ENCODE peak calls at places on chromosome 1, in nine cellular contexts. One of them, this sample, is unnamed.

GRCh38 chr1:22787636-22788035 is 77.0 kb downstream of the EPHB2 start:
- DNase-seq in neural crest cell: no peak
- DNase-seq in activated CD8-positive, alpha-beta T cell treated with anti-CD3 and anti-CD28 coated beads for 36 hours: no peak
- DNase-seq in spleen: no peak
- DNase-seq in cardiac fibroblast: no peak
- DNase-seq in tibial artery: no peak
- DNase-seq in fibroblast of pulmonary artery: no peak
- DNase-seq in A673: no peak
- DNase-seq in thyroid gland: peak; percentile 30
- DNase-seq in this sample: no peak

GRCh38 chr1:211639500-211640361 is 35.7 kb downstream of the NEK2 start:
- DNase-seq in neural crest cell: no peak
- DNase-seq in activated CD8-positive, alpha-beta T cell treated with anti-CD3 and anti-CD28 coated beads for 36 hours: no peak
- DNase-seq in spleen: no peak
- DNase-seq in cardiac fibroblast: peak; percentile 93
- DNase-seq in tibial artery: peak; percentile 69
- DNase-seq in fibroblast of pulmonary artery: peak; percentile 96
- DNase-seq in A673: no peak
- DNase-seq in thyroid gland: no peak
- DNase-seq in this sample: no peak

GRCh38 chr1:183106166-183106565 is 79.9 kb upstream of the LAMC2 start:
- DNase-seq in neural crest cell: no peak
- DNase-seq in activated CD8-positive, alpha-beta T cell treated with anti-CD3 and anti-CD28 coated beads for 36 hours: no peak
- DNase-seq in spleen: no peak
- DNase-seq in cardiac fibroblast: no peak
- DNase-seq in tibial artery: no peak
- DNase-seq in fibroblast of pulmonary artery: no peak
- DNase-seq in A673: no peak
- DNase-seq in thyroid gland: no peak
- DNase-seq in this sample: no peak

GRCh38 chr1:198643827-198644226 is 5.0 kb downstream of the PTPRC start:
- DNase-seq in neural crest cell: no peak
- DNase-seq in activated CD8-positive, alpha-beta T cell treated with anti-CD3 and anti-CD28 coated beads for 36 hours: no peak
- DNase-seq in spleen: no peak
- DNase-seq in cardiac fibroblast: no peak
- DNase-seq in tibial artery: no peak
- DNase-seq in fibroblast of pulmonary artery: no peak
- DNase-seq in A673: no peak
- DNase-seq in thyroid gland: no peak
- DNase-seq in this sample: no peak

GRCh38 chr1:87826639-87827345 is 498.1 kb downstream of the LMO4 start:
- DNase-seq in neural crest cell: no peak
- DNase-seq in activated CD8-positive, alpha-beta T cell treated with anti-CD3 and anti-CD28 coated beads for 36 hours: peak; percentile 2
- DNase-seq in spleen: no peak
- DNase-seq in cardiac fibroblast: peak; percentile 97
- DNase-seq in tibial artery: peak; percentile 70
- DNase-seq in fibroblast of pulmonary artery: peak; percentile 94
- DNase-seq in A673: peak; percentile 83
- DNase-seq in thyroid gland: peak; percentile 73
- DNase-seq in this sample: no peak

GRCh38 chr1:20058531-20058930 is 11.5 kb upstream of the PLA2G5 start:
- DNase-seq in neural crest cell: no peak
- DNase-seq in activated CD8-positive, alpha-beta T cell treated with anti-CD3 and anti-CD28 coated beads for 36 hours: peak; percentile 83
- DNase-seq in spleen: no peak
- DNase-seq in cardiac fibroblast: peak; percentile 78
- DNase-seq in tibial artery: no peak
- DNase-seq in fibroblast of pulmonary artery: peak; percentile 73
- DNase-seq in A673: peak; percentile 32
- DNase-seq in thyroid gland: no peak
- DNase-seq in this sample: peak; percentile 34

GRCh38 chr1:207826557-207827487 is 75.0 kb downstream of the CD46 start:
- DNase-seq in neural crest cell: no peak
- DNase-seq in activated CD8-positive, alpha-beta T cell treated with anti-CD3 and anti-CD28 coated beads for 36 hours: no peak
- DNase-seq in spleen: no peak
- DNase-seq in cardiac fibroblast: no peak
- DNase-seq in tibial artery: peak; percentile 71
- DNase-seq in fibroblast of pulmonary artery: no peak
- DNase-seq in A673: no peak
- DNase-seq in thyroid gland: peak; percentile 76
- DNase-seq in this sample: no peak

GRCh38 chr1:203986887-203987461 is 85.9 kb upstream of the SOX13 start:
- DNase-seq in neural crest cell: no peak
- DNase-seq in activated CD8-positive, alpha-beta T cell treated with anti-CD3 and anti-CD28 coated beads for 36 hours: no peak
- DNase-seq in spleen: no peak
- DNase-seq in cardiac fibroblast: no peak
- DNase-seq in tibial artery: no peak
- DNase-seq in fibroblast of pulmonary artery: no peak
- DNase-seq in A673: no peak
- DNase-seq in thyroid gland: peak; percentile 78
- DNase-seq in this sample: no peak

GRCh38 chr1:8711161-8711560 is 106.3 kb downstream of the RERE start:
- DNase-seq in neural crest cell: no peak
- DNase-seq in activated CD8-positive, alpha-beta T cell treated with anti-CD3 and anti-CD28 coated beads for 36 hours: no peak
- DNase-seq in spleen: no peak
- DNase-seq in cardiac fibroblast: no peak
- DNase-seq in tibial artery: no peak
- DNase-seq in fibroblast of pulmonary artery: peak; percentile 29
- DNase-seq in A673: no peak
- DNase-seq in thyroid gland: no peak
- DNase-seq in this sample: no peak

GRCh38 chr1:39359028-39359570 is 132.3 kb upstream of the BMP8A start:
- DNase-seq in neural crest cell: no peak
- DNase-seq in activated CD8-positive, alpha-beta T cell treated with anti-CD3 and anti-CD28 coated beads for 36 hours: no peak
- DNase-seq in spleen: no peak
- DNase-seq in cardiac fibroblast: peak; percentile 48
- DNase-seq in tibial artery: no peak
- DNase-seq in fibroblast of pulmonary artery: peak; percentile 51
- DNase-seq in A673: no peak
- DNase-seq in thyroid gland: peak; percentile 61
- DNase-seq in this sample: no peak

GRCh38 chr1:1348420-1349255 is 580 bp downstream of the DVL1 start:
- DNase-seq in neural crest cell: no peak
- DNase-seq in activated CD8-positive, alpha-beta T cell treated with anti-CD3 and anti-CD28 coated beads for 36 hours: no peak
- DNase-seq in spleen: peak; percentile 90
- DNase-seq in cardiac fibroblast: peak; percentile 55
- DNase-seq in tibial artery: no peak
- DNase-seq in fibroblast of pulmonary artery: peak; percentile 50
- DNase-seq in A673: no peak
- DNase-seq in thyroid gland: peak; percentile 67
- DNase-seq in this sample: no peak

GRCh38 chr1:23701996-23702395 is 10.4 kb downstream of the RPL11 start:
- DNase-seq in neural crest cell: no peak
- DNase-seq in activated CD8-positive, alpha-beta T cell treated with anti-CD3 and anti-CD28 coated beads for 36 hours: no peak
- DNase-seq in spleen: no peak
- DNase-seq in cardiac fibroblast: peak; percentile 33
- DNase-seq in tibial artery: no peak
- DNase-seq in fibroblast of pulmonary artery: no peak
- DNase-seq in A673: no peak
- DNase-seq in thyroid gland: no peak
- DNase-seq in this sample: no peak

GRCh38 chr1:221810406-221810805 is 68.5 kb upstream of the DUSP10 start:
- DNase-seq in neural crest cell: no peak
- DNase-seq in activated CD8-positive, alpha-beta T cell treated with anti-CD3 and anti-CD28 coated beads for 36 hours: no peak
- DNase-seq in spleen: no peak
- DNase-seq in cardiac fibroblast: no peak
- DNase-seq in tibial artery: no peak
- DNase-seq in fibroblast of pulmonary artery: peak; percentile 42
- DNase-seq in A673: no peak
- DNase-seq in thyroid gland: no peak
- DNase-seq in this sample: no peak

GRCh38 chr1:119249283-119249682 is 108.8 kb upstream of the WARS2 start:
- DNase-seq in neural crest cell: no peak
- DNase-seq in activated CD8-positive, alpha-beta T cell treated with anti-CD3 and anti-CD28 coated beads for 36 hours: no peak
- DNase-seq in spleen: no peak
- DNase-seq in cardiac fibroblast: no peak
- DNase-seq in tibial artery: no peak
- DNase-seq in fibroblast of pulmonary artery: no peak
- DNase-seq in A673: no peak
- DNase-seq in thyroid gland: no peak
- DNase-seq in this sample: no peak

GRCh38 chr1:2337501-2337900 is 53.9 kb downstream of the MORN1 start:
- DNase-seq in neural crest cell: no peak
- DNase-seq in activated CD8-positive, alpha-beta T cell treated with anti-CD3 and anti-CD28 coated beads for 36 hours: no peak
- DNase-seq in spleen: no peak
- DNase-seq in cardiac fibroblast: no peak
- DNase-seq in tibial artery: no peak
- DNase-seq in fibroblast of pulmonary artery: no peak
- DNase-seq in A673: no peak
- DNase-seq in thyroid gland: no peak
- DNase-seq in this sample: no peak

DNA sequence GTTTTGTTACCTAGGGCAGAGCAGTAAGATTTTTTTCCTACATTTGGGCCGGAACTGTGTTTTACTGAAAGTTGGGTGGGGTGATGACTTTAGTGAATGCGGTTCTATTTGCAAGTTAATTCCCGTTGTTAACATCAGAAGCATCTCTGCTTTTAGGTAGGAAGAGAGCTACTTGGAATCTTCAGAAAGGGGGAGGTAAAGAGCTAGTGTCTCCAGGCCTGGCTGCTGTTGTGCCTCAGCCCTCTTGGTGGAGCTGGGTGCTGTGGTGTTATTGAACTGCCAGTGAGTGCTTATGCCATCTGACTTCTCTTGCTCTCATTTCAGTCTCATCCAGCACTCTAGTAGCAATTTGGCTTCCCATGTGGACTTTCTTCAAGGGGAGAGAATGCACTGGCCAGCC is 3.4 kb downstream of the KDM4A start:
- DNase-seq in neural crest cell: no peak
- DNase-seq in activated CD8-positive, alpha-beta T cell treated with anti-CD3 and anti-CD28 coated beads for 36 hours: peak; percentile 25
- DNase-seq in spleen: no peak
- DNase-seq in cardiac fibroblast: peak; percentile 57
- DNase-seq in tibial artery: no peak
- DNase-seq in fibroblast of pulmonary artery: peak; percentile 56
- DNase-seq in A673: peak; percentile 55
- DNase-seq in thyroid gland: no peak
- DNase-seq in this sample: no peak
- TF ChIP-seq CTCF in neural crest cell: no peak
- TF ChIP-seq CTCF in activated CD8-positive, alpha-beta T cell treated with anti-CD3 and anti-CD28 coated beads for 36 hours: no peak
- TF ChIP-seq CTCF in spleen: no peak
- TF ChIP-seq CTCF in cardiac fibroblast: peak; percentile 41
- TF ChIP-seq CTCF in tibial artery: no peak
- TF ChIP-seq CTCF in fibroblast of pulmonary artery: peak; percentile 58
- TF ChIP-seq CTCF in A673: peak; percentile 35
- TF ChIP-seq CTCF in thyroid gland: no peak
- TF ChIP-seq CTCF in this sample: no peak

DNA sequence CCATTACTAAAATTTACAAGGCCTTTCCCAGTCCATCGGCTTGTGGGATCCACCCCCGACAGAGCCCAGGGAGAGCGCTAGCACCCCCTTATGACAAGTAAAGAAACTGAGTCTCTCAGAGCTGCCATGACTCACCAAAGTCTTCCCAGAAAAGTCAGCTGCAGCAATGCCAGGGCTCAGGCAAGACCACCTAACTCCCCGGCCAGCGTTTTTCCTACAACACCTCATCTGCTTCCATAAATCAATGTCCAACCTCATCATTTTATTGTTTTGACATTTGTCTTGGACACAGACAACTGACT is 15.0 kb downstream of the DHCR24 start:
- DNase-seq in neural crest cell: no peak
- DNase-seq in activated CD8-positive, alpha-beta T cell treated with anti-CD3 and anti-CD28 coated beads for 36 hours: no peak
- DNase-seq in spleen: no peak
- DNase-seq in cardiac fibroblast: no peak
- DNase-seq in tibial artery: no peak
- DNase-seq in fibroblast of pulmonary artery: no peak
- DNase-seq in A673: no peak
- DNase-seq in thyroid gland: no peak
- DNase-seq in this sample: no peak
- TF ChIP-seq CTCF in neural crest cell: no peak
- TF ChIP-seq CTCF in activated CD8-positive, alpha-beta T cell treated with anti-CD3 and anti-CD28 coated beads for 36 hours: no peak
- TF ChIP-seq CTCF in spleen: no peak
- TF ChIP-seq CTCF in cardiac fibroblast: no peak
- TF ChIP-seq CTCF in tibial artery: no peak
- TF ChIP-seq CTCF in fibroblast of pulmonary artery: no peak
- TF ChIP-seq CTCF in A673: no peak
- TF ChIP-seq CTCF in thyroid gland: no peak
- TF ChIP-seq CTCF in this sample: no peak

GRCh38 chr1:241459186-241459802 is 60.3 kb downstream of the FH start:
- DNase-seq in neural crest cell: no peak
- DNase-seq in activated CD8-positive, alpha-beta T cell treated with anti-CD3 and anti-CD28 coated beads for 36 hours: no peak
- DNase-seq in spleen: no peak
- DNase-seq in cardiac fibroblast: no peak
- DNase-seq in tibial artery: no peak
- DNase-seq in fibroblast of pulmonary artery: no peak
- DNase-seq in A673: no peak
- DNase-seq in thyroid gland: no peak
- DNase-seq in this sample: no peak

GRCh38 chr1:241462371-241462770 is 57.2 kb downstream of the FH start:
- DNase-seq in neural crest cell: no peak
- DNase-seq in activated CD8-positive, alpha-beta T cell treated with anti-CD3 and anti-CD28 coated beads for 36 hours: no peak
- DNase-seq in spleen: no peak
- DNase-seq in cardiac fibroblast: peak; percentile 59
- DNase-seq in tibial artery: no peak
- DNase-seq in fibroblast of pulmonary artery: peak; percentile 52
- DNase-seq in A673: peak; percentile 69
- DNase-seq in thyroid gland: no peak
- DNase-seq in this sample: no peak

GRCh38 chr1:241457421-241457820 is 62.1 kb downstream of the FH start:
- DNase-seq in neural crest cell: no peak
- DNase-seq in activated CD8-positive, alpha-beta T cell treated with anti-CD3 and anti-CD28 coated beads for 36 hours: no peak
- DNase-seq in spleen: no peak
- DNase-seq in cardiac fibroblast: no peak
- DNase-seq in tibial artery: no peak
- DNase-seq in fibroblast of pulmonary artery: no peak
- DNase-seq in A673: no peak
- DNase-seq in thyroid gland: no peak
- DNase-seq in this sample: no peak

GRCh38 chr1:241456743-241457142 is 62.8 kb downstream of the FH start:
- DNase-seq in neural crest cell: no peak
- DNase-seq in activated CD8-positive, alpha-beta T cell treated with anti-CD3 and anti-CD28 coated beads for 36 hours: no peak
- DNase-seq in spleen: no peak
- DNase-seq in cardiac fibroblast: no peak
- DNase-seq in tibial artery: no peak
- DNase-seq in fibroblast of pulmonary artery: no peak
- DNase-seq in A673: no peak
- DNase-seq in thyroid gland: no peak
- DNase-seq in this sample: no peak

GRCh38 chr1:241460098-241460873 is 59.3 kb downstream of the FH start:
- DNase-seq in neural crest cell: no peak
- DNase-seq in activated CD8-positive, alpha-beta T cell treated with anti-CD3 and anti-CD28 coated beads for 36 hours: no peak
- DNase-seq in spleen: no peak
- DNase-seq in cardiac fibroblast: no peak
- DNase-seq in tibial artery: no peak
- DNase-seq in fibroblast of pulmonary artery: no peak
- DNase-seq in A673: no peak
- DNase-seq in thyroid gland: no peak
- DNase-seq in this sample: no peak
- TF ChIP-seq CTCF in neural crest cell: no peak
- TF ChIP-seq CTCF in activated CD8-positive, alpha-beta T cell treated with anti-CD3 and anti-CD28 coated beads for 36 hours: no peak
- TF ChIP-seq CTCF in spleen: no peak
- TF ChIP-seq CTCF in cardiac fibroblast: no peak
- TF ChIP-seq CTCF in tibial artery: no peak
- TF ChIP-seq CTCF in fibroblast of pulmonary artery: no peak
- TF ChIP-seq CTCF in A673: no peak
- TF ChIP-seq CTCF in thyroid gland: no peak
- TF ChIP-seq CTCF in this sample: no peak

DNA sequence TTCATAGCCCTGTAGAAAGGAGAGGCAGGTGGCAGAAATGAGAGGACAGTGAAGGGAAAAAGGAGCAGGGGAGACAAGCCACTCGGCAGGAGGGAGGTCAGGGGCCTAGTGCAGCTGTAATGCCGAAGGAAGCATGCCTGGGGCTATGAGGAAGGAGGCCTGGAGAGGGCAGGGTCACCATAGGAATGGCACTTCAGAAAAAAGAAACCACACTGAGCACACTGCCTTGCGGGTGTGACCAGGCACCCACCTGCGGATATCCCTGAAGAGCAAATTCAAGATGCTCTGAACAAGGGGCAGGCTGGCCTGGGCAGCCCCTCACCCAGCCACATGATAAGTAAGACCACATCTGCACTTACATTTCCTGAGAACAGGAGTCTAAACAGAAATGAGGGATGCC is 104.7 kb downstream of the JAK1 start:
- DNase-seq in neural crest cell: no peak
- DNase-seq in activated CD8-positive, alpha-beta T cell treated with anti-CD3 and anti-CD28 coated beads for 36 hours: peak; percentile 16
- DNase-seq in spleen: no peak
- DNase-seq in cardiac fibroblast: peak; percentile 31
- DNase-seq in tibial artery: no peak
- DNase-seq in fibroblast of pulmonary artery: peak; percentile 23
- DNase-seq in A673: peak; percentile 17
- DNase-seq in thyroid gland: peak; percentile 8
- DNase-seq in this sample: peak; percentile 48
- TF ChIP-seq CTCF in neural crest cell: no peak
- TF ChIP-seq CTCF in activated CD8-positive, alpha-beta T cell treated with anti-CD3 and anti-CD28 coated beads for 36 hours: no peak
- TF ChIP-seq CTCF in spleen: peak; percentile 35
- TF ChIP-seq CTCF in cardiac fibroblast: no peak
- TF ChIP-seq CTCF in tibial artery: no peak
- TF ChIP-seq CTCF in fibroblast of pulmonary artery: peak; percentile 10
- TF ChIP-seq CTCF in A673: no peak
- TF ChIP-seq CTCF in thyroid gland: no peak
- TF ChIP-seq CTCF in this sample: peak; percentile 29

This sample was measured in natural killer cell.